ENCODE peak calls at places on chromosomes 3 and 15, in four cellular contexts. O is A549, I is HepG2, S is K562. Z is an unnamed sample.

GRCh38 chr3:127149621-127150310 is 43.2 kb upstream of the PRR23E start:
- DNase-seq in I (no peak), O (no peak), S (no peak), Z (no peak)

GRCh38 chr15:72033711-72034110 is 84.2 kb downstream of the MYO9A start:
- DNase-seq in O (no peak), S (no peak), I (no peak), Z (no peak)

GRCh38 chr3:143367171-143367570 is 247.6 kb downstream of the CHST2 start:
- DNase-seq in I (no peak), O (no peak), S (no peak), Z (no peak)

GRCh38 chr15:44157679-44158078 is 37.4 kb downstream of the FRMD5 start:
- DNase-seq in O (peak; percentile 63), I (peak; percentile 76), S (no peak), Z (no peak)

GRCh38 chr15:70703483-70703882 is 59.9 kb downstream of the UACA start:
- DNase-seq in O (peak; percentile 36), I (no peak), S (no peak), Z (no peak)

GRCh38 chr3:192033246-192033645 is 572.3 kb downstream of the PYDC2 start:
- DNase-seq in I (no peak), O (no peak), S (no peak), Z (no peak)

GRCh38 chr15:64651573-64652260 is 123.7 kb downstream of the RBPMS2 start:
- DNase-seq in O (no peak), I (peak; percentile 85), S (no peak), Z (no peak)

GRCh38 chr3:81995334-81995733 is 233.9 kb upstream of the GBE1 start:
- DNase-seq in I (no peak), O (peak; percentile 3), S (no peak), Z (no peak)

GRCh38 chr3:170815340-170815739 is 54.7 kb downstream of the RPL22L1 start:
- DNase-seq in S (peak; percentile 49), O (no peak), I (peak; percentile 7), Z (peak; percentile 73)

GRCh38 chr15:85312486-85312885 is 67.9 kb upstream of the AKAP13 start:
- DNase-seq in I (peak; percentile 31), S (no peak), O (no peak), Z (no peak)

DNA sequence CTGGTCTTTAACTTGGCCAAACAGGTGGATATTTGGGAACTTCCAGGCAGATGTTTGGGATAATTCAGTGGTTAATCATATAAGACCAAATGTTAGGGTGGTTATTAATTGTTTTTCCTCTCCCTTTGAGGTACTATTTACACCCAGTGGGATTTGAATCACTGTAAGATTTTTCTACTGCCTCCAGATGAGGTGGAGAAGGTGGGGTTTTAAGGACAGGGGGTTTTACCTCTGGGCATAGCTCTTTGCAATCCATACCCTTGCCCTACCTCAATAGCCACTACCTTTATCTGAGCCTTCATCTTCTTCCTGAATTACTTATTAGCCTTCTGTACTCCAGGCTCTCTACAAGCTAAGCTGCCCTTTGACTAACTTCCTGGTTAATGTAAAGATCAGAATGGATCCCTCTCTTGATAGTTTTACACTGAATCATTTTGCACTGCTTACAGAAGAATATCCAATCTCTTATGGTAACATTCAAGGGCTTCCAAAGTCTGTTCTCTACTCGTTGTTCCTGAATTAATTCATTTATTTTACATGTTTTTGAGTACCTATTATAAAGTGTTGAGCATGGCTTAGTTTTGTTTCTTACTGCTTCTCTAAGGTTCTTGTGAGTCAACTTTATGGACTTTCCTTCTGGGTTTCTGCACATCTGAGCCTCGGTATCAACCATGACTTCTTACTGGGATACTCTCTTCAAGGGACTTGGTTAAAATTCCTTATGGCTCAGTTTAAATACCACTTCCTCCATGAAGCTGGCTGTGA is 331.2 kb upstream of the TBL1XR1 start:
- DNase-seq in I (no peak), S (no peak), O (no peak), Z (no peak)
- TF ChIP-seq NR3C1 in I (no peak), S (no peak), O (no peak), Z (no peak)

GRCh38 chr3:94173667-94174434 is 111.0 kb downstream of the NSUN3 start:
- DNase-seq in O (no peak), S (no peak), I (no peak), Z (no peak)
- TF ChIP-seq NR3C1 in O (no peak), S (no peak), I (no peak), Z (no peak)

GRCh38 chr3:168117059-168117458 is 21.3 kb upstream of the GOLIM4 start:
- DNase-seq in I (no peak), S (no peak), O (no peak), Z (no peak)
- TF ChIP-seq NR3C1 in I (no peak), S (no peak), O (no peak), Z (no peak)

GRCh38 chr15:79058260-79058850 is 32.2 kb downstream of the RASGRF1 start:
- DNase-seq in O (no peak), S (no peak), I (no peak), Z (no peak)
- TF ChIP-seq NR3C1 in O (no peak), S (no peak), I (no peak), Z (no peak)

Z was measured in WTC11.